ENCODE peak calls at places on chromosome 16, in nine cellular contexts. O is T-helper 1 cell, X is HCEC 1CT, P is NCI-H1048, S is midbrain, G is osteocyte, N is adipocyte, D is ecto neural progenitor cell, Y is T47D. V is an unnamed sample.

GRCh38 chr16:72946474-72947194 is 101.3 kb downstream of the ZFHX3 start:
- DNase-seq in N (no peak), Y (no peak), X (no peak), S (no peak), D (no peak), P (no peak), G (no peak), O (no peak), V (no peak)

GRCh38 chr16:85624646-85625045 is 11.5 kb downstream of the GSE1 start:
- DNase-seq in D (no peak), X (no peak), P (no peak), N (no peak), O (no peak), Y (no peak), G (no peak), S (no peak), V (no peak)

GRCh38 chr16:87675111-87675510 is 72.8 kb downstream of the JPH3 start:
- DNase-seq in S (no peak), D (no peak), P (no peak), O (no peak), G (no peak), Y (peak), X (no peak), N (no peak), V (no peak)

GRCh38 chr16:54140057-54140787 is 146.4 kb downstream of the IRX3 start:
- DNase-seq in X (peak), G (no peak), Y (no peak), N (no peak), P (no peak), D (no peak), O (no peak), S (no peak), V (no peak)

GRCh38 chr16:252366-253337 is 18.0 kb downstream of the FAM234A start:
- DNase-seq in D (no peak), X (no peak), Y (no peak), N (no peak), O (no peak), S (no peak), P (no peak), G (no peak), V (no peak)

GRCh38 chr16:71555230-71555891 is 21.5 kb downstream of the TAT start:
- DNase-seq in X (no peak), Y (no peak), P (no peak), G (no peak), S (no peak), O (no peak), N (peak), D (no peak), V (no peak)

GRCh38 chr16:31395647-31396046 is 2.5 kb downstream of the ITGAD start:
- DNase-seq in G (no peak), O (no peak), S (no peak), Y (no peak), N (no peak), D (no peak), X (no peak), P (no peak), V (no peak)

GRCh38 chr16:73171380-73171779 is 123.5 kb upstream of the ZFHX3 start:
- DNase-seq in X (no peak), O (no peak), D (no peak), S (no peak), G (no peak), P (peak), Y (peak), N (peak), V (no peak)

GRCh38 chr16:9539346-9539745 is 447.9 kb downstream of the HAPSTR1 start:
- DNase-seq in S (no peak), X (no peak), O (no peak), Y (no peak), D (no peak), N (no peak), P (no peak), G (no peak), V (no peak)

GRCh38 chr16:66801320-66802105 is at the start of gene TERB1:
- DNase-seq in X (no peak), N (no peak), G (no peak), Y (no peak), S (no peak), P (no peak), O (no peak), D (no peak), V (no peak)

GRCh38 chr16:85195271-85195647 is 83.0 kb upstream of the CIBAR2 start:
- DNase-seq in D (no peak), X (no peak), N (no peak), Y (no peak), G (no peak), P (no peak), O (no peak), S (no peak), V (no peak)

GRCh38 chr16:25692734-25693508 is 1.2 kb downstream of the HS3ST4 start:
- DNase-seq in S (no peak), X (no peak), O (no peak), G (no peak), P (no peak), Y (no peak), D (peak), N (no peak), V (no peak)

GRCh38 chr16:66248096-66248495 is 118.4 kb upstream of the CDH5 start:
- DNase-seq in G (no peak), X (no peak), O (no peak), S (no peak), P (no peak), Y (no peak), D (no peak), N (peak), V (no peak)

GRCh38 chr16:528111-529011 is 849 bp downstream of the CAPN15 start:
- DNase-seq in P (no peak), X (peak), Y (no peak), O (no peak), G (no peak), S (no peak), N (peak), D (no peak), V (no peak)

GRCh38 chr16:79659352-79659751 is 58.8 kb upstream of the MAF start:
- DNase-seq in Y (no peak), N (no peak), G (peak), P (no peak), O (no peak), D (no peak), S (no peak), X (no peak), V (no peak)

GRCh38 chr16:56238188-56238587 is 46.9 kb downstream of the GNAO1 start:
- DNase-seq in Y (no peak), S (no peak), X (no peak), O (no peak), P (no peak), N (no peak), G (no peak), D (no peak), V (no peak)

GRCh38 chr16:8931864-8932263 is 31.8 kb downstream of the USP7 start:
- DNase-seq in D (peak), Y (peak), O (peak), S (peak), G (no peak), X (peak), P (no peak), N (peak), V (peak)

GRCh38 chr16:66713076-66713475 is 16.5 kb upstream of the CMTM4 start:
- DNase-seq in N (no peak), P (no peak), S (no peak), O (no peak), D (no peak), G (no peak), Y (no peak), X (no peak), V (no peak)

GRCh38 chr16:66662445-66663194 is 33.9 kb downstream of the CMTM4 start:
- DNase-seq in D (no peak), O (no peak), S (peak), G (no peak), N (peak), X (peak), P (no peak), Y (peak), V (no peak)

GRCh38 chr16:27234603-27235002 is 31.3 kb downstream of the KDM8 start:
- DNase-seq in X (no peak), Y (no peak), O (no peak), P (no peak), G (no peak), D (no peak), N (no peak), S (no peak), V (no peak)

GRCh38 chr16:28168991-28169554 is 42.7 kb downstream of the XPO6 start:
- DNase-seq in X (no peak), N (no peak), S (no peak), Y (no peak), O (peak), G (no peak), D (no peak), P (no peak), V (peak)

GRCh38 chr16:4868046-4868445 is 20.8 kb downstream of the UBN1 start:
- DNase-seq in O (no peak), P (no peak), N (no peak), X (no peak), S (no peak), D (no peak), G (no peak), Y (no peak), V (no peak)

GRCh38 chr16:648071-648785 is 937 bp upstream of the WDR90 start:
- DNase-seq in P (no peak), X (no peak), D (no peak), G (no peak), S (no peak), N (peak), O (no peak), Y (no peak), V (no peak)

GRCh38 chr16:35200662-35201061 is 1741.2 kb downstream of the TP53TG3F start:
- DNase-seq in X (no peak), Y (no peak), P (no peak), S (no peak), G (no peak), D (no peak), N (no peak), O (no peak), V (no peak)

GRCh38 chr16:17668411-17668810 is 197.7 kb upstream of the XYLT1 start:
- DNase-seq in N (no peak), P (no peak), G (no peak), O (no peak), X (no peak), D (no peak), S (no peak), Y (no peak), V (no peak)